ENCODE peak calls at places on chromosomes 2 and 18, in seven cellular contexts. R, N, V, Z, L, X and H are unnamed samples.

GRCh38 chr2:85777441-85777861 is 23.7 kb downstream of the ATOH8 start:
- DNase-seq in R (no peak), N (no peak), V (no peak), Z (no peak), L (no peak), X (no peak), H (no peak)

GRCh38 chr2:160225722-160226121 is 25.6 kb upstream of the ITGB6 start:
- DNase-seq in R (no peak), N (no peak), V (no peak), Z (no peak), L (no peak), X (no peak), H (no peak)

GRCh38 chr2:241678307-241678706 is 8.3 kb downstream of the DTYMK start:
- DNase-seq in R (no peak), N (no peak), V (no peak), Z (no peak), L (no peak), X (no peak), H (no peak)

GRCh38 chr18:77017355-77017754 is 115.2 kb downstream of the MBP start:
- DNase-seq in R (no peak), N (no peak), V (no peak), Z (no peak), L (no peak), X (no peak), H (no peak)

GRCh38 chr18:10142056-10142455 is 228.2 kb downstream of the VAPA start:
- DNase-seq in R (no peak), N (no peak), V (no peak), Z (no peak), L (no peak), X (no peak), H (no peak)

GRCh38 chr18:66749030-66749429 is 145.1 kb upstream of the CDH19 start:
- DNase-seq in R (peak), N (no peak), V (no peak), Z (peak), L (no peak), X (no peak), H (no peak)

GRCh38 chr2:10286216-10287037 is 16.3 kb upstream of the HPCAL1 start:
- DNase-seq in R (peak), N (peak), V (no peak), Z (no peak), L (no peak), X (no peak), H (no peak)

GRCh38 chr2:104025296-104025695 is 828.6 kb upstream of the POU3F3 start:
- DNase-seq in R (no peak), N (no peak), V (no peak), Z (peak), L (no peak), X (no peak), H (no peak)

GRCh38 chr18:32674491-32674890 is 98.3 kb downstream of the KLHL14 start:
- DNase-seq in R (peak), N (no peak), V (no peak), Z (no peak), L (no peak), X (no peak), H (no peak)

GRCh38 chr2:122166820-122167219 is 411.4 kb downstream of the TSN start:
- DNase-seq in R (no peak), N (no peak), V (no peak), Z (no peak), L (no peak), X (no peak), H (no peak)

GRCh38 chr2:23900133-23900926 is 26.6 kb downstream of the ATAD2B start:
- DNase-seq in R (no peak), N (peak), V (no peak), Z (no peak), L (peak), X (no peak), H (no peak)